ENCODE peak calls at places on chromosomes 2 and 18, in nine cellular contexts. Y, I, E, U, H, B, A, Q and X are unnamed samples.

GRCh38 chr2:1642066-1642861 is 102.1 kb downstream of the PXDN start:
- DNase-seq in Y (no peak), I (no peak), E (no peak), U (no peak), H (no peak), B (no peak), A (no peak), Q (no peak), X (no peak)

GRCh38 chr2:177241771-177242135 is 22.8 kb downstream of the NFE2L2 start:
- DNase-seq in Y (no peak), I (no peak), E (no peak), U (no peak), H (no peak), B (no peak), A (no peak), Q (no peak), X (no peak)

GRCh38 chr18:47283476-47283875 is 32.0 kb upstream of the SKOR2 start:
- DNase-seq in Y (peak; percentile 79), I (no peak), E (peak; percentile 25), U (peak; percentile 39), H (peak; percentile 42), B (peak; percentile 27), A (no peak), Q (no peak), X (no peak)

GRCh38 chr2:128611421-128612320 is 293.0 kb upstream of the HS6ST1 start:
- DNase-seq in Y (no peak), I (no peak), E (no peak), U (no peak), H (no peak), B (no peak), A (no peak), Q (peak; percentile 30), X (peak; percentile 54)

GRCh38 chr2:18749912-18750526 is 160.7 kb upstream of the NT5C1B start:
- DNase-seq in Y (peak; percentile 68), I (peak; percentile 49), E (peak; percentile 17), U (peak; percentile 65), H (peak; percentile 12), B (peak; percentile 42), A (peak; percentile 67), Q (no peak), X (no peak)

GRCh38 chr2:189440947-189441708 is at the start of gene WDR75:
- DNase-seq in Y (peak; percentile 95), I (peak; percentile 95), E (peak; percentile 82), U (peak; percentile 95), H (peak; percentile 90), B (peak; percentile 95), A (peak; percentile 94), Q (peak; percentile 90), X (peak; percentile 97)

GRCh38 chr2:213108308-213108707 is 43.1 kb downstream of the IKZF2 start:
- DNase-seq in Y (no peak), I (no peak), E (no peak), U (no peak), H (no peak), B (no peak), A (no peak), Q (no peak), X (no peak)

GRCh38 chr2:124187948-124188347 is 162.9 kb downstream of the CNTNAP5 start:
- DNase-seq in Y (peak; percentile 46), I (no peak), E (no peak), U (no peak), H (no peak), B (no peak), A (no peak), Q (no peak), X (no peak)

GRCh38 chr2:96539215-96539920 is 2.8 kb downstream of the ARID5A start:
- DNase-seq in Y (peak; percentile 23), I (no peak), E (no peak), U (no peak), H (no peak), B (no peak), A (no peak), Q (no peak), X (peak; percentile 81)

GRCh38 chr2:60306231-60306861 is 247.1 kb downstream of the BCL11A start:
- DNase-seq in Y (no peak), I (peak; percentile 46), E (no peak), U (no peak), H (no peak), B (no peak), A (peak; percentile 47), Q (no peak), X (no peak)

GRCh38 chr2:17752281-17752680 is 1.3 kb downstream of the SMC6 start:
- DNase-seq in Y (no peak), I (no peak), E (no peak), U (no peak), H (no peak), B (peak; percentile 18), A (no peak), Q (no peak), X (no peak)

GRCh38 chr2:240957656-240958365 is 40.6 kb upstream of the SNED1 start:
- DNase-seq in Y (no peak), I (no peak), E (no peak), U (peak; percentile 33), H (no peak), B (no peak), A (no peak), Q (peak; percentile 28), X (no peak)

GRCh38 chr2:104846955-104847820 is 6.7 kb upstream of the POU3F3 start:
- DNase-seq in Y (peak; percentile 40), I (no peak), E (no peak), U (no peak), H (no peak), B (no peak), A (no peak), Q (no peak), X (no peak)

GRCh38 chr2:173148520-173148919 is 72.9 kb downstream of the MAP3K20 start:
- DNase-seq in Y (no peak), I (no peak), E (no peak), U (no peak), H (no peak), B (no peak), A (no peak), Q (no peak), X (no peak)

DNA sequence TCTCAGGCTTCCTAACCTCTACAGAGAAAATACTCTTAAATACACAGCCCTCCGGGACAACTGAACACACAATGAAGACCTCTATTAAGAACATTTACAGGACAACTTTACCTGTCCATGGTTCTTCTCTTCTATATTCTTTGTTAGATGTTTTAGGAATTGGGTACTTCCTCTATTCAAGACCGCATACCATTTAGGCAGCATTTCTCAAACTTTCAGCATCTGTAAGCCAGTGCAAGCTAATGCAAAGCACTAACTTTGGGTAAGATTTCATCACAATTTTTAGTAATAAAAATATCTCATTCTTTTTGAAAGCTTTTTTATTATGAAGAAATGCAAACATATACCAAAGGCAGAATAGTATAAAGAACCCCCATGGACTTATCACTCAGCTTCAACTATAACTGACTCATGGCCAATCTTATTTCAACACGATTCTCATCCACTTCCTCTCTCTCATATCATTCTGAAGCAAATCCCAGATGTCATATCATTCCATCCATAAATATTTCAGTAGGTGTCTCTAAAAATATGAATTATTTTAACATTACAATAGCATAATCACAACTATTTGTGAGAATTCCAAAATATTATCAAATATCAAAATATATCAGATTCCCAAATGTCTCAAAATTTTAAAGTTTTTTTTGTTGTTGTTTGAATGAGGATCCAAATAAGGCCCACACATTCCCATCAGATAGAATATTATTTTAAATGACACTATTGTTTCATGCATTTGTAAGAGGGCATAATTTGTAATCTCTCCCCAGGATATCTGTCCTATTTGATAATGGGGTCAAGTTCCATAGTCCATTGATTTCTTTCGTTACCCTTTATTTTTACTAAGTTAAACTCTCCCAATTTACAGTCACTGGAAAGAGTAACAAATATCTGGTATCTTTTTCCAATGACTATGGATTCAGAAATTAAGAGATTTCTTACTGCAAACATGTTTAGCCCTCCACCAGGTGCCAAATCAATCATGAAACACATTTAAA is 32.7 kb downstream of the INO80C start:
- DNase-seq in Y (no peak), I (no peak), E (no peak), U (no peak), H (no peak), B (peak; percentile 47), A (no peak), Q (no peak), X (no peak)
- H3K4me3 ChIP-seq in Y (no peak overlapping the region), I (no peak overlapping the region), E (no peak overlapping the region), U (no peak overlapping the region), H (no peak overlapping the region), B (peak overlapping the region; percentile 39), A (no peak overlapping the region), Q (no peak overlapping the region), X (no peak overlapping the region)

DNA sequence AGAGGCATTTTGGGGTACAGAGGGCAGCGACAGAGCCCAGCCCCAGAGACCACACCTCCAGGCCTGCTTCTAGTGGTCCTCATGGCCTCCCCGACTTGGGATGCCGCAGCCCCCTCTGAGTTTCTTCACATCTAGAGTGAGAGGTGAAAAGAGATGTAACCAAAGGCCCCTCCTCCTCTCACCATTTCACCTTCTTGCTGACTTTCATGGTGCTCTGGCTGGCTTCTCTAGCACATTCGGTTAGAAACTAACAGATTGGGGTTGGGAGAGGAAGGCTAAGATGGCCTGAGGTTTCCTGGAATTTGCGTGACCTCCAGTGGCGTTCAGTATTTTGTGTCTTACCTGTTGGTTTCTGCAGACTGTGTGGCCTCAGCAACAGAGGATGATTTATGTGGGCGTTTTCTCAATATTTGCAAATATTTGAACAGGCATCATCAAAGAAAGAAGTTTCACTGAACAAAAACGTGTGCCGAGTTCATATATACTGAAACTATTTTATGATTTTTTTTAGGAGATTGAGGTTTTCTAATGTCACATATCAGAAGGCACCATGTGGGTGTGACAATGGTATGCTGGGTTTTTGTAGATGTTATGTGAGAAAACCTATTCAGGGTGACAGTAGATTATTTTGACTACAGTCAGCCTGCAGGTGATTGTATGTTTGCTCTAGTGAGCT is 69.9 kb upstream of the BCL2L11 start:
- DNase-seq in Y (no peak), I (no peak), E (no peak), U (peak; percentile 42), H (no peak), B (no peak), A (no peak), Q (no peak), X (no peak)
- H3K27me3 ChIP-seq in Y (no peaks in the 10 kb centered on the region), I (peaks cover 3% of the 10 kb centered on the region), E (peaks cover 45% of the 10 kb centered on the region), U (peaks cover 5% of the 10 kb centered on the region), H (no peaks in the 10 kb centered on the region), B (peaks cover 11% of the 10 kb centered on the region), A (no peaks in the 10 kb centered on the region), Q (no peaks in the 10 kb centered on the region), X (no peaks in the 10 kb centered on the region)

GRCh38 chr2:235521844-235522243 is 28.0 kb downstream of the AGAP1 start:
- DNase-seq in Y (no peak), I (no peak), E (no peak), U (no peak), H (no peak), B (no peak), A (no peak), Q (no peak), X (no peak)
- TF ChIP-seq POLR2AphosphoS5 in Y (no peak), I (no peak), E (no peak), U (no peak), H (no peak), B (no peak), A (no peak), Q (no peak), X (no peak)

GRCh38 chr2:171531291-171531690 is 9.0 kb downstream of the CYBRD1 start:
- DNase-seq in Y (no peak), I (no peak), E (no peak), U (no peak), H (no peak), B (peak; percentile 74), A (no peak), Q (no peak), X (no peak)

GRCh38 chr2:171530378-171530777 is 8.1 kb downstream of the CYBRD1 start:
- DNase-seq in Y (no peak), I (no peak), E (no peak), U (no peak), H (no peak), B (no peak), A (no peak), Q (no peak), X (no peak)

GRCh38 chr2:171529914-171530313 is 7.6 kb downstream of the CYBRD1 start:
- DNase-seq in Y (peak; percentile 49), I (no peak), E (peak; percentile 64), U (no peak), H (no peak), B (no peak), A (no peak), Q (no peak), X (no peak)

GRCh38 chr2:171531836-171532450 is 9.7 kb downstream of the CYBRD1 start:
- DNase-seq in Y (no peak), I (no peak), E (no peak), U (no peak), H (no peak), B (peak; percentile 19), A (no peak), Q (no peak), X (no peak)
- H3K4me3 ChIP-seq in Y (no peak overlapping the region), I (no peak overlapping the region), E (no peak overlapping the region), U (no peak overlapping the region), H (no peak overlapping the region), B (no peak overlapping the region), A (no peak overlapping the region), Q (no peak overlapping the region), X (no peak overlapping the region)